ENCODE peak calls at places on chromosomes 2 and 18, in ten cellular contexts. One of them, this sample, is unnamed.

GRCh38 chr18:13889661-13890060 is 25.7 kb downstream of the MC2R start:
- DNase-seq in RWPE1: peak
- DNase-seq in A549: peak
- DNase-seq in upper lobe of right lung: no peak
- DNase-seq in glutamatergic neuron: no peak
- DNase-seq in BE2C: no peak
- DNase-seq in WTC11: no peak
- DNase-seq in testis: no peak
- DNase-seq in fibroblast of lung: no peak
- DNase-seq in left ventricle myocardium inferior: no peak
- DNase-seq in this sample: no peak

GRCh38 chr2:437772-438393 is 150.0 kb upstream of the ALKAL2 start:
- DNase-seq in RWPE1: peak
- DNase-seq in A549: no peak
- DNase-seq in upper lobe of right lung: no peak
- DNase-seq in glutamatergic neuron: peak
- DNase-seq in BE2C: no peak
- DNase-seq in WTC11: no peak
- DNase-seq in testis: no peak
- DNase-seq in fibroblast of lung: no peak
- DNase-seq in left ventricle myocardium inferior: no peak
- DNase-seq in this sample: no peak

GRCh38 chr2:219836647-219837177 is 209.3 kb downstream of the SLC4A3 start:
- DNase-seq in RWPE1: peak
- DNase-seq in A549: peak
- DNase-seq in upper lobe of right lung: no peak
- DNase-seq in glutamatergic neuron: no peak
- DNase-seq in BE2C: peak
- DNase-seq in WTC11: no peak
- DNase-seq in testis: peak
- DNase-seq in fibroblast of lung: peak
- DNase-seq in left ventricle myocardium inferior: no peak
- DNase-seq in this sample: peak

GRCh38 chr2:32958836-32959235 is 12.1 kb downstream of the LTBP1 start:
- DNase-seq in RWPE1: no peak
- DNase-seq in A549: no peak
- DNase-seq in upper lobe of right lung: no peak
- DNase-seq in glutamatergic neuron: no peak
- DNase-seq in BE2C: no peak
- DNase-seq in WTC11: no peak
- DNase-seq in testis: no peak
- DNase-seq in fibroblast of lung: peak
- DNase-seq in left ventricle myocardium inferior: no peak
- DNase-seq in this sample: no peak

GRCh38 chr2:189631849-189632248 is 29.4 kb upstream of the ASNSD1 start:
- DNase-seq in RWPE1: no peak
- DNase-seq in A549: no peak
- DNase-seq in upper lobe of right lung: no peak
- DNase-seq in glutamatergic neuron: no peak
- DNase-seq in BE2C: no peak
- DNase-seq in WTC11: no peak
- DNase-seq in testis: no peak
- DNase-seq in fibroblast of lung: no peak
- DNase-seq in left ventricle myocardium inferior: no peak
- DNase-seq in this sample: peak

GRCh38 chr2:219254590-219255219 is 987 bp upstream of the TUBA4A start:
- DNase-seq in RWPE1: no peak
- DNase-seq in A549: no peak
- DNase-seq in upper lobe of right lung: no peak
- DNase-seq in glutamatergic neuron: no peak
- DNase-seq in BE2C: no peak
- DNase-seq in WTC11: no peak
- DNase-seq in testis: no peak
- DNase-seq in fibroblast of lung: no peak
- DNase-seq in left ventricle myocardium inferior: no peak
- DNase-seq in this sample: peak

GRCh38 chr2:176647325-176648155 is 378.3 kb downstream of the MTX2 start:
- DNase-seq in RWPE1: no peak
- DNase-seq in A549: no peak
- DNase-seq in upper lobe of right lung: no peak
- DNase-seq in glutamatergic neuron: peak
- DNase-seq in BE2C: no peak
- DNase-seq in WTC11: no peak
- DNase-seq in testis: no peak
- DNase-seq in fibroblast of lung: no peak
- DNase-seq in left ventricle myocardium inferior: no peak
- DNase-seq in this sample: no peak

GRCh38 chr2:240586919-240587800 is 626 bp downstream of the CAPN10 start:
- DNase-seq in RWPE1: no peak
- DNase-seq in A549: no peak
- DNase-seq in upper lobe of right lung: peak
- DNase-seq in glutamatergic neuron: peak
- DNase-seq in BE2C: no peak
- DNase-seq in WTC11: peak
- DNase-seq in testis: peak
- DNase-seq in fibroblast of lung: no peak
- DNase-seq in left ventricle myocardium inferior: peak
- DNase-seq in this sample: peak

GRCh38 chr2:67877281-67877680 is 185.5 kb downstream of the C1D start:
- DNase-seq in RWPE1: no peak
- DNase-seq in A549: no peak
- DNase-seq in upper lobe of right lung: no peak
- DNase-seq in glutamatergic neuron: peak
- DNase-seq in BE2C: no peak
- DNase-seq in WTC11: peak
- DNase-seq in testis: no peak
- DNase-seq in fibroblast of lung: no peak
- DNase-seq in left ventricle myocardium inferior: no peak
- DNase-seq in this sample: no peak

GRCh38 chr2:236305964-236306605 is 41.9 kb upstream of the ASB18 start:
- DNase-seq in RWPE1: no peak
- DNase-seq in A549: no peak
- DNase-seq in upper lobe of right lung: no peak
- DNase-seq in glutamatergic neuron: no peak
- DNase-seq in BE2C: no peak
- DNase-seq in WTC11: no peak
- DNase-seq in testis: no peak
- DNase-seq in fibroblast of lung: no peak
- DNase-seq in left ventricle myocardium inferior: no peak
- DNase-seq in this sample: no peak

GRCh38 chr18:31402026-31402373 is 25.4 kb downstream of the DSG4 start:
- DNase-seq in RWPE1: no peak
- DNase-seq in A549: no peak
- DNase-seq in upper lobe of right lung: no peak
- DNase-seq in glutamatergic neuron: no peak
- DNase-seq in BE2C: no peak
- DNase-seq in WTC11: no peak
- DNase-seq in testis: no peak
- DNase-seq in fibroblast of lung: no peak
- DNase-seq in left ventricle myocardium inferior: no peak
- DNase-seq in this sample: no peak

GRCh38 chr2:206392118-206392517 is 51.2 kb upstream of the ADAM23 start:
- DNase-seq in RWPE1: peak
- DNase-seq in A549: peak
- DNase-seq in upper lobe of right lung: no peak
- DNase-seq in glutamatergic neuron: peak
- DNase-seq in BE2C: peak
- DNase-seq in WTC11: peak
- DNase-seq in testis: peak
- DNase-seq in fibroblast of lung: peak
- DNase-seq in left ventricle myocardium inferior: no peak
- DNase-seq in this sample: peak

GRCh38 chr2:241867776-241868420 is 1.6 kb upstream of the RTP5 start:
- DNase-seq in RWPE1: no peak
- DNase-seq in A549: no peak
- DNase-seq in upper lobe of right lung: no peak
- DNase-seq in glutamatergic neuron: peak
- DNase-seq in BE2C: peak
- DNase-seq in WTC11: no peak
- DNase-seq in testis: no peak
- DNase-seq in fibroblast of lung: no peak
- DNase-seq in left ventricle myocardium inferior: peak
- DNase-seq in this sample: no peak

GRCh38 chr2:26561918-26562810 is 79.0 kb downstream of the CIB4 start:
- DNase-seq in RWPE1: peak
- DNase-seq in A549: peak
- DNase-seq in upper lobe of right lung: peak
- DNase-seq in glutamatergic neuron: peak
- DNase-seq in BE2C: peak
- DNase-seq in WTC11: peak
- DNase-seq in testis: peak
- DNase-seq in fibroblast of lung: peak
- DNase-seq in left ventricle myocardium inferior: peak
- DNase-seq in this sample: no peak

GRCh38 chr2:201880620-201881381 is 74.5 kb downstream of the CDK15 start:
- DNase-seq in RWPE1: no peak
- DNase-seq in A549: no peak
- DNase-seq in upper lobe of right lung: no peak
- DNase-seq in glutamatergic neuron: no peak
- DNase-seq in BE2C: no peak
- DNase-seq in WTC11: no peak
- DNase-seq in testis: no peak
- DNase-seq in fibroblast of lung: peak
- DNase-seq in left ventricle myocardium inferior: no peak
- DNase-seq in this sample: peak

DNA sequence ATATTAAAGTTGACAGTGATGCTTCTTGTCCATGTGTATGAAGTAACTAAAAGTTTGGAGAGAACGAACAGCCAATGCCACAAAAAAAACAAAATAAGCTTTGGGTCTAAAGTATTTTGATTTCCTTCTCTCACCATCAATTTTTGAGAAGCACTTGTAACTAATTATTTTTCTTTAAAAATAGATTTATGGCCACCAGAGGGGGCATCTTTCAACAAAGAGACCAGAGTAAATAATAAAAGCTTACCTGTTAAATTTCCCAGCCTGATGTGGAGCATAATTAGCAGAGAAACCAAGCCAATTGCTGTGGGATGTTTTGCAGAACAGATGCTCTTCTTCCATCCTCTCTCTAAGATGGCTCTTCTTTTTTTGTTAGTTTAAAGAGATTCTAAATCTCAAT is 29.0 kb downstream of the LINC00305 start:
- DNase-seq in RWPE1: no peak
- DNase-seq in A549: no peak
- DNase-seq in upper lobe of right lung: no peak
- DNase-seq in glutamatergic neuron: no peak
- DNase-seq in BE2C: no peak
- DNase-seq in WTC11: no peak
- DNase-seq in testis: no peak
- DNase-seq in fibroblast of lung: no peak
- DNase-seq in left ventricle myocardium inferior: no peak
- DNase-seq in this sample: no peak
- TF ChIP-seq CTCF in RWPE1: peak
- TF ChIP-seq CTCF in A549: peak
- TF ChIP-seq CTCF in upper lobe of right lung: peak
- TF ChIP-seq CTCF in glutamatergic neuron: peak
- TF ChIP-seq CTCF in BE2C: no peak
- TF ChIP-seq CTCF in WTC11: no peak
- TF ChIP-seq CTCF in testis: no peak
- TF ChIP-seq CTCF in fibroblast of lung: no peak
- TF ChIP-seq CTCF in left ventricle myocardium inferior: no peak
- TF ChIP-seq CTCF in this sample: peak

GRCh38 chr18:50933684-50934083 is 34.2 kb upstream of the ELAC1 start:
- DNase-seq in RWPE1: no peak
- DNase-seq in A549: no peak
- DNase-seq in upper lobe of right lung: no peak
- DNase-seq in glutamatergic neuron: no peak
- DNase-seq in BE2C: no peak
- DNase-seq in WTC11: no peak
- DNase-seq in testis: no peak
- DNase-seq in fibroblast of lung: no peak
- DNase-seq in left ventricle myocardium inferior: no peak
- DNase-seq in this sample: no peak
- TF ChIP-seq CTCF in RWPE1: no peak
- TF ChIP-seq CTCF in A549: no peak
- TF ChIP-seq CTCF in upper lobe of right lung: no peak
- TF ChIP-seq CTCF in glutamatergic neuron: no peak
- TF ChIP-seq CTCF in BE2C: no peak
- TF ChIP-seq CTCF in WTC11: no peak
- TF ChIP-seq CTCF in testis: no peak
- TF ChIP-seq CTCF in fibroblast of lung: no peak
- TF ChIP-seq CTCF in left ventricle myocardium inferior: no peak
- TF ChIP-seq CTCF in this sample: no peak

GRCh38 chr2:155145758-155146229 is 447.3 kb downstream of the KCNJ3 start:
- DNase-seq in RWPE1: no peak
- DNase-seq in A549: no peak
- DNase-seq in upper lobe of right lung: no peak
- DNase-seq in glutamatergic neuron: peak
- DNase-seq in BE2C: no peak
- DNase-seq in WTC11: no peak
- DNase-seq in testis: no peak
- DNase-seq in fibroblast of lung: no peak
- DNase-seq in left ventricle myocardium inferior: no peak
- DNase-seq in this sample: no peak
- TF ChIP-seq CTCF in RWPE1: no peak
- TF ChIP-seq CTCF in A549: no peak
- TF ChIP-seq CTCF in upper lobe of right lung: no peak
- TF ChIP-seq CTCF in glutamatergic neuron: no peak
- TF ChIP-seq CTCF in BE2C: no peak
- TF ChIP-seq CTCF in WTC11: no peak
- TF ChIP-seq CTCF in testis: no peak
- TF ChIP-seq CTCF in fibroblast of lung: no peak
- TF ChIP-seq CTCF in left ventricle myocardium inferior: no peak
- TF ChIP-seq CTCF in this sample: no peak

DNA sequence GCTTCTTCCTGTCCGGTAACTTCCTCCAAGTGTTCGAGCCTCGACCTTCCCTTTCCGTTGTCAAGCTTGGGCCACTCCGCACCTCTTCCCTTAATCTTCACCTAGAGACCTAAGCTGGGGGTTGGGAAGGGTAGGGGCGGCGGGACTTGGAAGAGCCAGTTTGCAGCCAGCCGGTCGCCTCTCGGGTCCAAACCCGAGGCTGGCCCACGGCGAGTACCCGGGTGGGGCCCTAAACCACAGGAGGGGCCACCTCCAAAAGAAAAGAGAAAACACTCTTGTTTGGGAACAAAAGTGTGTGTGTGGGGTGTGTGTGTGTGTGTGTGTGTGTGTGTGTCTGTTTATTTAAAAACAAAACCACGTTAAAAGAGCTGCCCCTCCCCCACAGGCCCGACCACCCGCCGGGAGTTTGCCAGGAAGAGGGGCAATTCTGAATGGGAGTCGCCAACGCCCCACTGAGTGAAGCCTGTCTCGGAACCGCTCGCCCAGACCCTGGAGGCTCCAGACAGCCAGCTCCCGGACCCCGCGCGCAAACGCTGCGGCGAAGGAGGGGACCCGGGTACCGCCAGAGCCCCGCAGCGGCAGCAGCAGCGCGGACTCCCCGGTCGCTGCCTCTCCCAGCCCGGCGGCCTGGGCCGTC is 476 bp upstream of the RHOB start:
- DNase-seq in RWPE1: no peak
- DNase-seq in A549: no peak
- DNase-seq in upper lobe of right lung: no peak
- DNase-seq in glutamatergic neuron: no peak
- DNase-seq in BE2C: peak
- DNase-seq in WTC11: no peak
- DNase-seq in testis: no peak
- DNase-seq in fibroblast of lung: no peak
- DNase-seq in left ventricle myocardium inferior: peak
- DNase-seq in this sample: no peak
- TF ChIP-seq CTCF in RWPE1: no peak
- TF ChIP-seq CTCF in A549: no peak
- TF ChIP-seq CTCF in upper lobe of right lung: no peak
- TF ChIP-seq CTCF in glutamatergic neuron: no peak
- TF ChIP-seq CTCF in BE2C: no peak
- TF ChIP-seq CTCF in WTC11: no peak
- TF ChIP-seq CTCF in testis: no peak
- TF ChIP-seq CTCF in fibroblast of lung: no peak
- TF ChIP-seq CTCF in left ventricle myocardium inferior: no peak
- TF ChIP-seq CTCF in this sample: no peak

GRCh38 chr2:192749606-192750200 is 555.0 kb upstream of the TMEFF2 start:
- DNase-seq in RWPE1: peak
- DNase-seq in A549: no peak
- DNase-seq in upper lobe of right lung: no peak
- DNase-seq in glutamatergic neuron: no peak
- DNase-seq in BE2C: peak
- DNase-seq in WTC11: no peak
- DNase-seq in testis: no peak
- DNase-seq in fibroblast of lung: no peak
- DNase-seq in left ventricle myocardium inferior: no peak
- DNase-seq in this sample: no peak
- TF ChIP-seq CTCF in RWPE1: peak
- TF ChIP-seq CTCF in A549: peak
- TF ChIP-seq CTCF in upper lobe of right lung: no peak
- TF ChIP-seq CTCF in glutamatergic neuron: no peak
- TF ChIP-seq CTCF in BE2C: peak
- TF ChIP-seq CTCF in WTC11: no peak
- TF ChIP-seq CTCF in testis: no peak
- TF ChIP-seq CTCF in fibroblast of lung: no peak
- TF ChIP-seq CTCF in left ventricle myocardium inferior: no peak
- TF ChIP-seq CTCF in this sample: no peak

This sample was measured in HFFc6.